ENCODE peak calls at places on chromosomes 11 and 22, in seven cellular contexts. I, W, T, S, L, M and A are unnamed samples.

GRCh38 chr11:63553759-63554158 is 9.4 kb downstream of the PLAAT2 start:
- DNase-seq in M (no peak), W (no peak), L (no peak), I (no peak), S (peak; percentile 35), T (no peak), A (no peak)

GRCh38 chr22:17266261-17266971 is 47.2 kb upstream of the ADA2 start:
- DNase-seq in S (no peak), W (no peak), M (no peak), T (no peak), L (no peak), I (no peak), A (no peak)

GRCh38 chr22:44462246-44463015 is 35.6 kb downstream of the RTL6 start:
- DNase-seq in T (no peak), M (no peak), L (peak; percentile 42), I (no peak), W (no peak), S (no peak), A (no peak)

GRCh38 chr11:68524213-68524612 is 63.7 kb downstream of the PPP6R3 start:
- DNase-seq in W (no peak), T (no peak), S (no peak), M (no peak), I (no peak), L (no peak), A (peak; percentile 33)

GRCh38 chr11:71420455-71421241 is 27.5 kb downstream of the DHCR7 start:
- DNase-seq in T (no peak), I (no peak), S (no peak), L (no peak), W (no peak), M (no peak), A (peak; percentile 60)

GRCh38 chr22:40512426-40513136 is 123.9 kb downstream of the MRTFA start:
- DNase-seq in M (no peak), T (peak; percentile 71), W (peak; percentile 77), L (no peak), S (peak; percentile 78), I (peak; percentile 99), A (peak; percentile 100)

GRCh38 chr11:73586791-73587190 is 11.1 kb downstream of the FAM168A start:
- DNase-seq in T (no peak), W (no peak), I (no peak), S (no peak), M (no peak), L (no peak), A (no peak)

GRCh38 chr11:111918390-111919256 is at the start of gene C11orf52:
- DNase-seq in T (peak; percentile 56), M (peak; percentile 82), S (no peak), W (no peak), I (no peak), L (no peak), A (peak; percentile 34)

GRCh38 chr11:269146-269890 is 8.9 kb upstream of the NLRP6 start:
- DNase-seq in W (no peak), L (peak; percentile 49), M (no peak), S (no peak), T (no peak), I (no peak), A (no peak)
- H3K4me3 ChIP-seq in W (no peak overlapping the region), L (peak overlapping the region; percentile 10), M (peak overlapping the region; percentile 32), S (no peak overlapping the region), T (no peak overlapping the region), I (no peak overlapping the region), A (no peak overlapping the region)

GRCh38 chr11:128188346-128189115 is 398.8 kb downstream of the ETS1 start:
- DNase-seq in L (no peak), I (no peak), W (no peak), T (no peak), S (no peak), M (no peak), A (no peak)
- TF ChIP-seq CTCF in L (no peak), I (no peak), W (no peak), T (no peak), S (no peak), M (no peak), A (no peak)

GRCh38 chr11:3786781-3787428 is 10.4 kb downstream of the NUP98 start:
- DNase-seq in M (no peak), S (no peak), I (no peak), T (no peak), W (no peak), L (peak; percentile 42), A (peak; percentile 20)
- H3K4me3 ChIP-seq in M (no peak overlapping the region), S (no peak overlapping the region), I (no peak overlapping the region), T (no peak overlapping the region), W (no peak overlapping the region), L (no peak overlapping the region), A (no peak overlapping the region)

DNA sequence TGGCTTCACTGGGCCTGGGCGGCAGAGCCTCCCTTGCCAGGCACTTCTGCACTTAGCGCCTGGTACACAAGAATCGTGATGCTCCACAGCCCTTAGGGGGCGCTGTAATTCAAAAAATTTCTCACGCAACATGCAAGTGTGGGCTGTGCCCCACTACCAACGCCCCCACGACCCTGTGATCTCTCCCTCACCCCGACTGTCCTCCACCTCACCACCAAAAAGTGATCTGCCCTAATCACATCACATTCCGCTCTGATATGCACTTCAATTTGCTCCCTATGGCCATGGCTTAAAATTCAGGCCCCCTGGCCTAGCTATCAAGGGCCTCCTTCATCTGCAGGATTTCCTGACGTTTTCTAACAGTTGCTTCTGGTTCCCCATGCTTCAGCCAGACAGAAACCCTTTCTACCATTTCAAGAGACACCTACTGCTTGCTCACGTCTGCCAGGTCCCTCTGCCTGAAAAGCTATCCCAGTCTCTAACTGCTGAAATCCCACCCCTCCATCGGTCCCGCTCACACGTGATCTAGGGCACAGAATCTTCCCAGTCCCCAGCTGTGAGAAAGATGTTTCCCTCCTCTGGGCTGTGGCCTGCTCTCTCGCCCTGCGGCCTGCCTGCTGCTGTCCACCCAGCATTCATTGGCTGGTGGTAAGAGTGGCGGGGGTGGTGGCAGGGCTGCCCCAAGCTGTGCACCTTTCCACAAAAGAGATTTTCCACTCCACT is 27.9 kb upstream of the LRRC32 start:
- DNase-seq in M (no peak), W (no peak), T (no peak), S (no peak), I (no peak), L (no peak), A (no peak)
- TF ChIP-seq CTCF in M (no peak), W (no peak), T (no peak), S (no peak), I (no peak), L (no peak), A (peak; percentile 25)

GRCh38 chr11:57777969-57778317 is 16.3 kb downstream of the CTNND1 start:
- DNase-seq in I (no peak), M (no peak), W (no peak), T (no peak), S (no peak), L (no peak), A (peak; percentile 55)
- H3K4me3 ChIP-seq in I (peak overlapping the region; percentile 45), M (peak overlapping the region; percentile 31), W (peak overlapping the region; percentile 21), T (peak overlapping the region; percentile 17), S (no peak overlapping the region), L (peak overlapping the region; percentile 28), A (peak overlapping the region; percentile 39)

GRCh38 chr11:124277809-124278208 is 21.6 kb downstream of the OR8G5 start:
- DNase-seq in I (no peak), S (no peak), T (no peak), M (no peak), W (no peak), L (no peak), A (peak; percentile 16)
- TF ChIP-seq CTCF in I (no peak), S (no peak), T (no peak), M (no peak), W (no peak), L (no peak), A (peak; percentile 6)

GRCh38 chr22:36860821-36861659 is at the start of gene NCF4:
- DNase-seq in L (peak; percentile 70), W (no peak), T (no peak), M (peak; percentile 80), S (peak; percentile 87), I (no peak), A (no peak)
- H3K4me3 ChIP-seq in L (no peak within 1 kb of the TSS), W (no peak within 1 kb of the TSS), T (no peak within 1 kb of the TSS), M (peak within 1 kb of the TSS; percentile 21), S (no peak within 1 kb of the TSS), I (no peak within 1 kb of the TSS), A (no peak within 1 kb of the TSS)